ENCODE peak calls at places on chromosomes 16 and 17, in ten cellular contexts. P is transverse colon, L is Peyer's patch, N is B cell, Y is endodermal cell, W is lower leg skin, G is cardiac fibroblast, B is neural crest cell, D is AG09309, R is lung. Z is an unnamed sample.

GRCh38 chr16:5709889-5710288 is 612.3 kb upstream of the EEF2KMT start:
- DNase-seq in L (no peak), G (no peak), R (no peak), P (no peak), B (peak), N (no peak), W (no peak), D (no peak), Y (peak), Z (no peak)

GRCh38 chr17:81731271-81731670 is 19.2 kb downstream of the SLC25A10 start:
- DNase-seq in B (no peak), P (no peak), N (no peak), D (peak), W (no peak), R (no peak), L (no peak), Y (no peak), G (peak), Z (no peak)

GRCh38 chr17:75832652-75833400 is 11.4 kb downstream of the UNC13D start:
- DNase-seq in B (no peak), L (no peak), Y (peak), R (no peak), G (no peak), W (no peak), D (no peak), P (no peak), N (no peak), Z (peak)

GRCh38 chr16:4659363-4660353 is 33.7 kb upstream of the NUDT16L1 start:
- DNase-seq in Y (no peak), W (no peak), L (no peak), G (no peak), N (no peak), D (no peak), B (no peak), R (no peak), P (no peak), Z (no peak)

GRCh38 chr17:57243171-57243622 is 13.1 kb upstream of the MSI2 start:
- DNase-seq in R (peak), G (peak), Y (peak), P (peak), W (peak), B (peak), D (peak), L (peak), N (peak), Z (peak)

GRCh38 chr17:61463068-61463980 is 11.1 kb downstream of the TBX4 start:
- DNase-seq in G (no peak), Y (peak), L (peak), R (no peak), W (no peak), N (no peak), B (no peak), D (no peak), P (no peak), Z (no peak)

GRCh38 chr16:87324411-87325275 is 7.5 kb upstream of the C16orf95 start:
- DNase-seq in R (no peak), W (no peak), D (no peak), Y (peak), N (peak), B (peak), L (peak), G (peak), P (peak), Z (peak)

GRCh38 chr17:36661047-36661666 is 59.8 kb downstream of the MRM1 start:
- DNase-seq in N (no peak), G (no peak), P (no peak), R (no peak), W (no peak), L (no peak), D (no peak), B (no peak), Y (no peak), Z (no peak)

DNA sequence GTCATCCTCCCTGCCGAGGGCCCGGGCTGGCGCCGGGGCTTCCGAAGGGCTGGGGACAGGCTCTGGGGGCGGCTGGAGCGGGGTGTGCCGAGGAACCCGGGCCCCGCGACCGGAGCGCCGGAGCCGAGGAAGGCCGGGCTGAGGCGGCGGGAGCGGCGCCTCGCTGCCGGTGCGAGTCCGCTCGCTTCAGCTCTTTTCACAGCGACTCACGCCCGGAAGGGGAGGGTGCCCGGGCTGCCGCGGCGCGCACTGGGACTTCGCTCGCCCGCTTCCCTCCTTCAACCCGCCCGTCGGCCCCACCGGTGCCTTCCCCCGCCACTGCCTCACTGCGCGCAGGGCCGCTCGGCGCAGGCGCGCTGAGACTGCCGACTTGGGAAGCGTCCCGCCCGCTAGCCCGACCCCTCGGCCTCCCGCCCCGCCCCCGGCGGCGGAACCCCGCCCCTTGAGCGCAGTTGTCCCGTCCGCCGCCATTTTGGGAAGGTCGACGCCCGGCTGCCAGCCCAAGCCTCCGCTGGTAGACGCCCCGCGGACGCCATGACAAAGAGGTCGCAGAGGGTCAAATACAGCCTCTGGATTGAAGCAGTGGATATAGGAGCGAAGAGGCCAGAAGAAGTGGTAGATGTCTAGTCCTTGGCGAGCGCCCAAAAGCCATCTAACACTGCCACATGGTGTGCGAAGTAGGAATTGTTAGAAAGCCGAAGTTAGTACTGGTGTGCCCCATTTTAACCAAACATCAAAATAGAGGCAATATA is at the start of gene UBE2G1:
- DNase-seq in L (peak), W (peak), B (peak), Y (peak), P (peak), N (peak), R (peak), G (peak), D (peak), Z (peak)
- TF ChIP-seq CTCF in L (peak), W (no peak), B (peak), Y (peak), P (peak), N (no peak), R (no peak), G (peak), D (peak), Z (peak)

DNA sequence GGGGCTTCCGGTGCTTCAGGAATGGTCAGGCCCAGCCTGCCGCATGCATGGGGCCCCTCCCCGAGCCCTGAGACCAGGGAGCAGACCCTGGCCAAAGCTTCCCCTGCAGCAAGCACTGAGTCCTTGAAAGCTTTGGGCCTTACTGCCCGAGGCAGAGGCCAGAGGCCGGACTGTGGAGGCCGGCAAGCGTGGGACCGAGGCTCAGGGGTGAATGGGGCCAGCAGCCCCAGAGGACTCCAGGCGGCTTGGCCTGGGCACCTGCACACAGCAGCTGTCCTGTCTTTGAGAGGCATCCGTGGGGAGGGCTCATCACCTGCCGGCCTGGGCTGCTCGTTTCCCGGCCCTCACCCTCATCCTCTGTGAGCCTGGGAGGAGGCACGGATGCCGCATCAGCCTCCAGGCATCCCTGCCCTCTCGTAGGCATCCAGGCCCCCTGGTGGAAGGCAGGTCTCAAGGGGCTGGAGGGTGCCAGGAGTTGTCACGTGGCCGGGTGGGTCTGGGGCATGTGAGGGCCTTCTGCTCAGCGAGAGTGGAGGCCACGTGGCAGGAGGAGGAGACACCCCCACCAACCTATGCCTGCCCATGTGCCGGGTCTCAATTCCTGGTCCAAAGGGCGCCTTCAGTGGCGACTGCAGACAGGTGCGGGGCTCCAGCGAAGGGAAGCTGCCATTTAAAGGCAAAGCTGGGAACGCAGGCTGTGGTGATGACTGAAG is 31.4 kb downstream of the CACNA1H start:
- DNase-seq in Y (peak), N (no peak), B (no peak), R (no peak), D (no peak), L (no peak), P (peak), G (no peak), W (no peak), Z (no peak)
- TF ChIP-seq CTCF in Y (peak), N (no peak), B (peak), R (no peak), D (no peak), L (no peak), P (no peak), G (no peak), W (no peak), Z (no peak)

GRCh38 chr16:82631701-82632685 is 5.2 kb downstream of the CDH13 start:
- DNase-seq in G (no peak), P (no peak), D (no peak), Y (peak), B (no peak), R (no peak), L (no peak), N (no peak), W (no peak), Z (peak)
- TF ChIP-seq CTCF in G (peak), P (no peak), D (peak), Y (peak), B (peak), R (no peak), L (no peak), N (no peak), W (no peak), Z (no peak)

GRCh38 chr17:67390646-67391480 is 13.8 kb downstream of the PITPNC1 start:
- DNase-seq in N (peak), Y (no peak), W (no peak), D (peak), B (no peak), L (no peak), P (peak), G (peak), R (peak), Z (peak)
- TF ChIP-seq CTCF in N (no peak), Y (no peak), W (no peak), D (no peak), B (no peak), L (no peak), P (no peak), G (no peak), R (no peak), Z (no peak)

GRCh38 chr17:13575466-13575865 is 26.3 kb downstream of the HS3ST3A1 start:
- DNase-seq in Y (no peak), N (no peak), L (no peak), W (no peak), D (no peak), B (no peak), G (no peak), P (no peak), R (no peak), Z (no peak)

GRCh38 chr17:13572581-13572980 is 29.1 kb downstream of the HS3ST3A1 start:
- DNase-seq in N (no peak), R (no peak), B (no peak), Y (no peak), P (no peak), D (no peak), G (no peak), L (no peak), W (no peak), Z (no peak)

GRCh38 chr17:13581925-13582324 is 19.8 kb downstream of the HS3ST3A1 start:
- DNase-seq in D (no peak), L (no peak), W (no peak), R (no peak), N (no peak), P (no peak), Y (no peak), G (peak), B (no peak), Z (no peak)

GRCh38 chr17:13575922-13576419 is 25.8 kb downstream of the HS3ST3A1 start:
- DNase-seq in L (no peak), N (no peak), W (no peak), R (no peak), P (no peak), G (no peak), D (no peak), Y (peak), B (no peak), Z (no peak)

GRCh38 chr17:13576661-13577526 is 24.8 kb downstream of the HS3ST3A1 start:
- DNase-seq in D (no peak), W (no peak), Y (no peak), N (no peak), P (no peak), R (no peak), B (no peak), L (no peak), G (peak), Z (no peak)
- TF ChIP-seq CTCF in D (peak), W (no peak), Y (no peak), N (no peak), P (no peak), R (no peak), B (no peak), L (no peak), G (no peak), Z (no peak)

Z was measured in activated CD8-positive, alpha-beta T cell treated with anti-CD3 and anti-CD28 coated beads for 36 hours.